ENCODE peak calls at places on chromosomes 6 and 20, in nine cellular contexts. One of them, this sample, is unnamed.

GRCh38 chr6:111024661-111025060 is 42.8 kb downstream of the RPF2 start:
- DNase-seq in Caco-2: no peak
- DNase-seq in GM12864: no peak
- DNase-seq in CD4-positive, alpha-beta T cell: no peak
- DNase-seq in Panc1: no peak
- DNase-seq in nephron progenitor cell: no peak
- DNase-seq in lung: no peak
- DNase-seq in Calu3: no peak
- DNase-seq in astrocyte of the cerebellum: no peak
- DNase-seq in this sample: no peak

GRCh38 chr6:169426611-169427010 is 173.0 kb upstream of the THBS2 start:
- DNase-seq in Calu3: no peak
- DNase-seq in nephron progenitor cell: no peak
- DNase-seq in Caco-2: no peak
- DNase-seq in CD4-positive, alpha-beta T cell: no peak
- DNase-seq in GM12864: no peak
- DNase-seq in Panc1: no peak
- DNase-seq in astrocyte of the cerebellum: no peak
- DNase-seq in lung: no peak
- DNase-seq in this sample: no peak

GRCh38 chr20:8132632-8133587 is 844 bp downstream of the PLCB1 start:
- DNase-seq in astrocyte of the cerebellum: no peak
- DNase-seq in Caco-2: no peak
- DNase-seq in CD4-positive, alpha-beta T cell: no peak
- DNase-seq in nephron progenitor cell: no peak
- DNase-seq in GM12864: no peak
- DNase-seq in Calu3: no peak
- DNase-seq in Panc1: no peak
- DNase-seq in lung: peak; percentile 30
- DNase-seq in this sample: peak; percentile 32

GRCh38 chr6:90411292-90411781 is 114.7 kb upstream of the BACH2 start:
- DNase-seq in CD4-positive, alpha-beta T cell: peak; percentile 40
- DNase-seq in Calu3: peak; percentile 86
- DNase-seq in lung: no peak
- DNase-seq in GM12864: peak; percentile 64
- DNase-seq in Caco-2: no peak
- DNase-seq in astrocyte of the cerebellum: no peak
- DNase-seq in nephron progenitor cell: no peak
- DNase-seq in Panc1: no peak
- DNase-seq in this sample: peak; percentile 75

GRCh38 chr6:96110878-96111277 is 95.1 kb downstream of the FUT9 start:
- DNase-seq in Caco-2: no peak
- DNase-seq in GM12864: no peak
- DNase-seq in CD4-positive, alpha-beta T cell: no peak
- DNase-seq in lung: no peak
- DNase-seq in Calu3: no peak
- DNase-seq in astrocyte of the cerebellum: no peak
- DNase-seq in nephron progenitor cell: no peak
- DNase-seq in Panc1: no peak
- DNase-seq in this sample: no peak

GRCh38 chr20:52340036-52340634 is 148.6 kb upstream of the ZFP64 start:
- DNase-seq in astrocyte of the cerebellum: no peak
- DNase-seq in GM12864: no peak
- DNase-seq in Panc1: no peak
- DNase-seq in Caco-2: peak; percentile 76
- DNase-seq in Calu3: peak; percentile 52
- DNase-seq in lung: no peak
- DNase-seq in CD4-positive, alpha-beta T cell: no peak
- DNase-seq in nephron progenitor cell: no peak
- DNase-seq in this sample: no peak

GRCh38 chr6:116087437-116088027 is 13.1 kb upstream of the NT5DC1 start:
- DNase-seq in lung: no peak
- DNase-seq in Panc1: no peak
- DNase-seq in Calu3: no peak
- DNase-seq in astrocyte of the cerebellum: peak; percentile 37
- DNase-seq in Caco-2: no peak
- DNase-seq in CD4-positive, alpha-beta T cell: no peak
- DNase-seq in GM12864: peak; percentile 92
- DNase-seq in nephron progenitor cell: no peak
- DNase-seq in this sample: peak; percentile 73

GRCh38 chr6:127516676-127517273 is 2.4 kb downstream of the MTCL3 start:
- DNase-seq in nephron progenitor cell: peak; percentile 57
- DNase-seq in Caco-2: no peak
- DNase-seq in CD4-positive, alpha-beta T cell: peak; percentile 31
- DNase-seq in Panc1: peak; percentile 67
- DNase-seq in Calu3: peak; percentile 41
- DNase-seq in astrocyte of the cerebellum: peak; percentile 24
- DNase-seq in GM12864: no peak
- DNase-seq in lung: no peak
- DNase-seq in this sample: peak; percentile 8

GRCh38 chr20:38633577-38634093 is 32.0 kb downstream of the ARHGAP40 start:
- DNase-seq in Caco-2: peak; percentile 79
- DNase-seq in Calu3: peak; percentile 84
- DNase-seq in GM12864: peak; percentile 10
- DNase-seq in astrocyte of the cerebellum: no peak
- DNase-seq in CD4-positive, alpha-beta T cell: peak; percentile 22
- DNase-seq in lung: peak; percentile 54
- DNase-seq in nephron progenitor cell: peak; percentile 73
- DNase-seq in Panc1: no peak
- DNase-seq in this sample: no peak

GRCh38 chr6:78611886-78612480 is 255.4 kb upstream of the IRAK1BP1 start:
- DNase-seq in GM12864: no peak
- DNase-seq in CD4-positive, alpha-beta T cell: no peak
- DNase-seq in Panc1: no peak
- DNase-seq in nephron progenitor cell: no peak
- DNase-seq in astrocyte of the cerebellum: no peak
- DNase-seq in lung: no peak
- DNase-seq in Calu3: no peak
- DNase-seq in Caco-2: no peak
- DNase-seq in this sample: no peak
- TF ChIP-seq CTCF in GM12864: peak; percentile 51
- TF ChIP-seq CTCF in CD4-positive, alpha-beta T cell: no peak
- TF ChIP-seq CTCF in Panc1: peak; percentile 56
- TF ChIP-seq CTCF in nephron progenitor cell: peak; percentile 62
- TF ChIP-seq CTCF in astrocyte of the cerebellum: peak; percentile 36
- TF ChIP-seq CTCF in lung: no peak
- TF ChIP-seq CTCF in Calu3: peak; percentile 46
- TF ChIP-seq CTCF in Caco-2: peak; percentile 64
- TF ChIP-seq CTCF in this sample: peak; percentile 49

GRCh38 chr20:1911536-1911935 is 16.3 kb downstream of the SIRPA start:
- DNase-seq in astrocyte of the cerebellum: no peak
- DNase-seq in Caco-2: no peak
- DNase-seq in Panc1: no peak
- DNase-seq in nephron progenitor cell: no peak
- DNase-seq in CD4-positive, alpha-beta T cell: no peak
- DNase-seq in GM12864: no peak
- DNase-seq in Calu3: no peak
- DNase-seq in lung: no peak
- DNase-seq in this sample: no peak
- TF ChIP-seq CTCF in astrocyte of the cerebellum: no peak
- TF ChIP-seq CTCF in Caco-2: no peak
- TF ChIP-seq CTCF in Panc1: no peak
- TF ChIP-seq CTCF in nephron progenitor cell: no peak
- TF ChIP-seq CTCF in CD4-positive, alpha-beta T cell: no peak
- TF ChIP-seq CTCF in GM12864: no peak
- TF ChIP-seq CTCF in Calu3: no peak
- TF ChIP-seq CTCF in lung: no peak
- TF ChIP-seq CTCF in this sample: no peak

GRCh38 chr20:32823078-32823477 is 3.3 kb downstream of the MAPRE1 start:
- DNase-seq in Panc1: no peak
- DNase-seq in lung: no peak
- DNase-seq in astrocyte of the cerebellum: peak; percentile 16
- DNase-seq in Calu3: peak; percentile 26
- DNase-seq in CD4-positive, alpha-beta T cell: no peak
- DNase-seq in Caco-2: no peak
- DNase-seq in nephron progenitor cell: no peak
- DNase-seq in GM12864: no peak
- DNase-seq in this sample: no peak
- TF ChIP-seq CTCF in Panc1: no peak
- TF ChIP-seq CTCF in lung: no peak
- TF ChIP-seq CTCF in astrocyte of the cerebellum: peak; percentile 26
- TF ChIP-seq CTCF in Calu3: no peak
- TF ChIP-seq CTCF in CD4-positive, alpha-beta T cell: no peak
- TF ChIP-seq CTCF in Caco-2: no peak
- TF ChIP-seq CTCF in nephron progenitor cell: no peak
- TF ChIP-seq CTCF in GM12864: no peak
- TF ChIP-seq CTCF in this sample: no peak

GRCh38 chr20:50481741-50482140 is 28.4 kb upstream of the PTPN1 start:
- DNase-seq in Caco-2: no peak
- DNase-seq in nephron progenitor cell: no peak
- DNase-seq in astrocyte of the cerebellum: no peak
- DNase-seq in CD4-positive, alpha-beta T cell: no peak
- DNase-seq in lung: no peak
- DNase-seq in GM12864: no peak
- DNase-seq in Calu3: no peak
- DNase-seq in Panc1: no peak
- DNase-seq in this sample: no peak

GRCh38 chr20:50488236-50488806 is 21.9 kb upstream of the PTPN1 start:
- DNase-seq in GM12864: no peak
- DNase-seq in Calu3: no peak
- DNase-seq in astrocyte of the cerebellum: no peak
- DNase-seq in CD4-positive, alpha-beta T cell: no peak
- DNase-seq in lung: no peak
- DNase-seq in nephron progenitor cell: no peak
- DNase-seq in Caco-2: no peak
- DNase-seq in Panc1: no peak
- DNase-seq in this sample: no peak

GRCh38 chr20:50487397-50487796 is 22.8 kb upstream of the PTPN1 start:
- DNase-seq in lung: no peak
- DNase-seq in astrocyte of the cerebellum: no peak
- DNase-seq in Calu3: no peak
- DNase-seq in GM12864: no peak
- DNase-seq in nephron progenitor cell: no peak
- DNase-seq in Caco-2: no peak
- DNase-seq in Panc1: no peak
- DNase-seq in CD4-positive, alpha-beta T cell: no peak
- DNase-seq in this sample: no peak

GRCh38 chr20:50482396-50482890 is 27.7 kb upstream of the PTPN1 start:
- DNase-seq in Caco-2: no peak
- DNase-seq in CD4-positive, alpha-beta T cell: no peak
- DNase-seq in Calu3: no peak
- DNase-seq in lung: no peak
- DNase-seq in nephron progenitor cell: no peak
- DNase-seq in GM12864: no peak
- DNase-seq in astrocyte of the cerebellum: no peak
- DNase-seq in Panc1: no peak
- DNase-seq in this sample: no peak

DNA sequence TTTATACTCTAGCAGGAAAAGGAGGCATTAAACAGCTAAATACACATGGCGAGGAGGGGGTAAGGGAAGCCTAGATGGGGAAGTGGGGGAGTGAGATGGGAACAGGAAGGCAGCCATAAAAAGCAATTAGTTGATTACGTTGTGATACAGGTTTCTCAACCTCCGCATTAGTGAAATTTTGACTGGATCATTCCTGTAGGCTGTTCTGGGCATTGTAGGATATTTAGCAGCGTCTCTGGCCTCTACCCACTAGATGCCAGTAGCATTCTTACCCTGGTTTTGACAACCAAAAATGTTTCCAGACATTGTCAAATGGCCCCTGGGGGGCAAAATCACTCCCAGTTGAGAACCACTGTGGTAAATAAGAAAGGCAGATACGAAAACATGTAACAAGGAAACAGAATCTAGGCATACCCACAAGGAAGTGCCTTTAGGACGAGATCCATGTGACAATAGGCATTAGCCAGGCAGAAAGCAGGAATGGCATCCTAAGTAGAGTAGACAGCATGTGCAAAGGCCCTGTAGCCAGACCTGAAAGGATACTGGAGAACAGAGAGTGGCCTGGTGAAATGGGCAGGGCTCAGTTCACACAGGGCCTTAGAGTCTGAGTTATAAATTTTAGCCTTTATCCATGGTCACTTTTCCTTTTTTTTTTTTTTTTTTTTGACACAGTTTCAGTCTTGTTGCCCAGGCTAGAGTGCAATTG is 25.8 kb upstream of the PTPN1 start:
- DNase-seq in lung: no peak
- DNase-seq in astrocyte of the cerebellum: no peak
- DNase-seq in GM12864: no peak
- DNase-seq in Caco-2: no peak
- DNase-seq in Calu3: no peak
- DNase-seq in Panc1: no peak
- DNase-seq in CD4-positive, alpha-beta T cell: no peak
- DNase-seq in nephron progenitor cell: no peak
- DNase-seq in this sample: no peak
- TF ChIP-seq CTCF in lung: no peak
- TF ChIP-seq CTCF in astrocyte of the cerebellum: no peak
- TF ChIP-seq CTCF in GM12864: peak; percentile 33
- TF ChIP-seq CTCF in Caco-2: no peak
- TF ChIP-seq CTCF in Calu3: no peak
- TF ChIP-seq CTCF in Panc1: peak; percentile 52
- TF ChIP-seq CTCF in CD4-positive, alpha-beta T cell: no peak
- TF ChIP-seq CTCF in nephron progenitor cell: no peak
- TF ChIP-seq CTCF in this sample: peak; percentile 17

DNA sequence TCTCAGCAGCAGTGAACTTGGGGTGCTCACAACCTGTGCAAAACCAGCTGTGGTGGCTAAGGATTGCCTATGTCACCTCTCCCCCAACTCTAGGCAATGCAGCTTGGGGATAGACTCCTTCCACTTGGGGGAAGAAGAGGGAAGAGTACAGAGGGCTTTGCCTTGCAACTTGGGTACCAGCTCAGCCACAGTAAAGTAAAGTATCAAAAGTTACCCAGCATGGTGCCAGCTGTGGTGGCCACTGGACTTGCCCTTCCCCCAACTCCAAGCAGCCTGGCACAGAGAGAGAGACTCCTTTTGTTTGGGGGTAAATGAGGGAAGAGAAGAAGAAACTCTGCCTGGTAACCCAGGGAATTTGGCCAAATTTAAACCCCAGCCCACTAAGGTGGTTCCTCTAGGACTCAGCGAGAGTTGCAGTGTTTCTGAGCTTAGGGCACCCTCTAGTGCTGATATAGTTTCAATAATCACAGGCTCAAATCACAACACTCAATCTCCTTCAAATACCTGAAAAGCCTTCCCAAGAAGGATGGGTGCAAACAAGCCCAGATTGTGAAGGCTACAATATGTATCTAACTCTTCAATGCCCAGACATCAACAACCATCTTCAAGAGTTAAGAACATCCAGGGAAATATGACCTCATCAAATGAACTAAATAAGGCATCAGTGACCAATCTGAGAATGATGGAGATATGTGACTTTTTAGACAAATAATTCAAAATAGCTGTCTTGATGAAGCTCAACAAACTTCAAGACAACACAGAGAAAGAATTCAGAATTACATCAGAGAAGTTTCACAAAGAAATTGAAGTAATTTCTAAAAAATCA is 7.6 kb upstream of the DEFB129 start:
- DNase-seq in CD4-positive, alpha-beta T cell: no peak
- DNase-seq in GM12864: no peak
- DNase-seq in lung: no peak
- DNase-seq in Calu3: peak; percentile 23
- DNase-seq in Panc1: peak; percentile 15
- DNase-seq in Caco-2: no peak
- DNase-seq in nephron progenitor cell: peak; percentile 14
- DNase-seq in astrocyte of the cerebellum: no peak
- DNase-seq in this sample: no peak
- TF ChIP-seq CTCF in CD4-positive, alpha-beta T cell: no peak
- TF ChIP-seq CTCF in GM12864: peak; percentile 21
- TF ChIP-seq CTCF in lung: no peak
- TF ChIP-seq CTCF in Calu3: no peak
- TF ChIP-seq CTCF in Panc1: peak; percentile 74
- TF ChIP-seq CTCF in Caco-2: peak; percentile 58
- TF ChIP-seq CTCF in nephron progenitor cell: peak; percentile 32
- TF ChIP-seq CTCF in astrocyte of the cerebellum: peak; percentile 30
- TF ChIP-seq CTCF in this sample: peak; percentile 46